ENCODE peak calls at places on chromosomes 12 and 14, in six cellular contexts. K is GM12878, G is body of pancreas, U is IMR-90, V is ovary, H is suprapubic skin. A is an unnamed sample.
A peak's percentile ranks its signal among the peaks of the same experiment; 100 is the strongest.

GRCh38 chr12:9798008-9798619 is 29.2 kb upstream of the KLRF1 start:
- DNase-seq in G (peak; percentile 52), H (no peak), V (no peak), K (peak; percentile 85), U (peak; percentile 56), A (peak; percentile 5)

GRCh38 chr12:123808167-123808566 is 46.1 kb downstream of the DNAH10 start:
- DNase-seq in H (no peak), G (no peak), K (no peak), U (peak; percentile 7), V (no peak), A (no peak)

GRCh38 chr12:104462325-104462724 is 5.6 kb downstream of the CHST11 start:
- DNase-seq in H (no peak), K (no peak), U (no peak), G (no peak), V (no peak), A (no peak)

GRCh38 chr12:51972849-51973273 is 21.4 kb downstream of the ACVR1B start:
- DNase-seq in H (peak; percentile 78), U (peak; percentile 73), V (peak; percentile 46), G (no peak), K (no peak), A (no peak)

GRCh38 chr12:16163891-16164290 is 113.6 kb downstream of the SLC15A5 start:
- DNase-seq in G (no peak), V (no peak), H (no peak), U (no peak), K (no peak), A (no peak)

GRCh38 chr14:95359974-95360826 is 40.5 kb upstream of the CLMN start:
- DNase-seq in G (no peak), V (no peak), U (no peak), K (no peak), H (no peak), A (no peak)

GRCh38 chr12:93279849-93280412 is 97.8 kb upstream of the NUDT4 start:
- DNase-seq in V (no peak), U (peak; percentile 37), H (no peak), K (no peak), G (no peak), A (no peak)

GRCh38 chr12:56751712-56752598 is at the start of gene PRIM1:
- DNase-seq in G (peak; percentile 84), H (peak; percentile 88), V (peak; percentile 80), U (peak; percentile 66), K (peak; percentile 54), A (no peak)

GRCh38 chr14:77804592-77804991 is 4.7 kb downstream of the ADCK1 start:
- DNase-seq in G (no peak), V (no peak), K (no peak), U (no peak), H (no peak), A (no peak)

GRCh38 chr12:89210277-89210676 is 142.0 kb downstream of the DUSP6 start:
- DNase-seq in G (no peak), V (no peak), H (no peak), K (no peak), U (no peak), A (no peak)

GRCh38 chr12:12273291-12273957 is 6.6 kb upstream of the LRP6 start:
- DNase-seq in U (peak; percentile 36), H (no peak), G (no peak), V (no peak), K (no peak), A (no peak)

GRCh38 chr12:29317556-29318363 is 63.2 kb downstream of the ERGIC2 start:
- DNase-seq in G (no peak), V (no peak), H (no peak), U (peak; percentile 30), K (peak; percentile 52), A (no peak)

GRCh38 chr14:97298331-97298730 is 501.1 kb downstream of the VRK1 start:
- DNase-seq in V (no peak), H (no peak), K (no peak), G (no peak), U (no peak), A (no peak)

GRCh38 chr12:49260165-49260564 is 4.7 kb upstream of the TUBA1C start:
- DNase-seq in H (no peak), G (no peak), U (peak; percentile 72), K (no peak), V (no peak), A (no peak)

GRCh38 chr14:51310453-51311074 is 70.5 kb downstream of the TMX1 start:
- DNase-seq in U (peak; percentile 77), G (no peak), K (no peak), H (no peak), V (peak; percentile 47), A (no peak)

GRCh38 chr12:124476011-124476400 is 91.4 kb downstream of the NCOR2 start:
- DNase-seq in H (no peak), V (no peak), G (no peak), K (no peak), U (no peak), A (no peak)

GRCh38 chr12:47383942-47384341 is 304.2 kb upstream of the AMIGO2 start:
- DNase-seq in H (no peak), U (peak; percentile 90), G (no peak), V (no peak), K (no peak), A (no peak)

GRCh38 chr14:102189858-102190257 is 50.2 kb downstream of the WDR20 start:
- DNase-seq in H (no peak), G (no peak), U (no peak), V (no peak), K (no peak), A (no peak)

GRCh38 chr12:6978188-6978986 is 7.7 kb downstream of the EMG1 start:
- DNase-seq in K (no peak), U (no peak), V (no peak), G (no peak), H (no peak), A (no peak)
- TF ChIP-seq CTCF in K (no peak), U (no peak), V (no peak), G (no peak), H (no peak), A (no peak)

GRCh38 chr12:54381136-54381535 is 3.4 kb downstream of the ZNF385A start:
- DNase-seq in K (no peak), G (no peak), U (no peak), V (no peak), H (no peak), A (no peak)

GRCh38 chr12:54385251-54385914 is 850 bp upstream of the ZNF385A start:
- DNase-seq in U (no peak), H (no peak), V (no peak), K (no peak), G (no peak), A (no peak)

GRCh38 chr12:54379401-54380201 is 4.9 kb downstream of the ZNF385A start:
- DNase-seq in V (peak; percentile 93), K (no peak), H (peak; percentile 96), G (peak; percentile 93), U (peak; percentile 73), A (peak; percentile 49)

GRCh38 chr12:54384591-54385041 is at the start of gene ZNF385A:
- DNase-seq in V (no peak), U (no peak), K (no peak), H (no peak), G (no peak), A (no peak)

DNA sequence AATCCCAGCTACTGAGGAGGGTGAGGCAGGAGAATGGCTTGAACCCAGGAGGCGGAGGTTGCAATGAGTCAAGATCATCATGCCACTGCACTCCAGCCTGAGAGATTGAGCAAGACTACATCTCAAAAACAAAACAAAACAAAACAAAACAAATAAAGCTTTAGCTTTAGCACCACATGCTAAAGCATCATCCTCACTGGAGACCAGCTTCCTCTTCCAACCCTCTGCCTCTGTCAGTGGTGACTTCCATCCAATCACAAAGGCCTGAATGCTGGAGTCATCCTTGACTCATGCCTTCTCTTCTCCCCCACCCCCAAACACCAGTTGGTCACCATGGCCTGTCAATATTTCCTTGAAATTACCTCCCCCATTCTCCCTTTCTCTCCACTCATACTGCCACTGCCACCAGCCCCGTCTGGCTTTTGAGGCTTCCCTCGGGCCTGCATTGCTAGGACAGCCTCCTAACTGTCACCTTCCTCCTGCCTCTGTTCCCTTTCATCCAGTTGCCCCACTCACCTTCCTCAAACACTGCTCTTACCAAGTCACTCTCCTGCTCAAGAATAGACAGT is 1.4 kb downstream of the ZNF385A start:
- DNase-seq in H (no peak), U (peak; percentile 96), G (no peak), V (no peak), K (no peak), A (no peak)
- TF ChIP-seq POLR2A in H (no peak), U (no peak), G (no peak), V (no peak), K (no peak), A (no peak)

DNA sequence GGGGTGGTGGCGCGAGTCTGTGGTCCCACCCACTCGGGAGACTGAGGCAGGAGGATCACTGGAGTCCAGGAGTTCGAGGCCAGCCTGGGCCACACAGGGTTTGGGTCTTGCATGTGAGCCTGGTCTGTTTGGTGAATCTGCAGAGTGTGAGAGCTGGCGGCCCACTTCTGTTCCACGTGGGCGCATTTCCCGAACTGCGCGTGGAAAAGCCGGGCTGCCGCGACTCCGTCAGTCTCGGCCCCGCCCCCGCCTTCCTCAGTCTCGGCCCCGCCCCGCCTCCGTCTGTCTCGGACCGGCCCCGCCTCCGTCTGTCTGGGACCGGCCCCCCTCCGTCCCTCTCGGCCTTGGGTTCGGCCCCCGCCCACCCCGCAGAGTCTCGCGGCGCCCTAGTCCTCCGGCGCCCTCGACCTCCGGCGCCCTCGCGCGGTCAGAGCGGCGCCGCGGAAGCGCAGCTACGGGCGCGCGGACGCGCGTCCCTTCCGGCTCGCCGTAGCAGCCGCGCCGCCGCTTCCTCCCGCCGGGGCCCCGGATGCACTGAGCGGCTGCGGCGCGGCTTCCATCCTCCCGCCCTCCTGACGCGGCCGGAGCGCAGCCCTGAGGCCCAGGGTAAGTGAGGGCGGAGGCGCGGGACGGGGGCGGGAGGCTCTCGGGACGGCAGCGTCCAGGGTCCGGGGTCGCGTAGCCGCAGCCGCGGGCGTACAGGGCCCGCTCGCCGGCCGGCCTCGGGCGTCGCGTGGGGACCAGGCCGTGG is at the start of gene EP400:
- DNase-seq in K (peak; percentile 53), H (peak; percentile 98), U (peak; percentile 90), G (peak; percentile 97), V (peak; percentile 97), A (peak; percentile 59)
- TF ChIP-seq CTCF in K (peak; percentile 76), H (peak; percentile 26), U (peak; percentile 76), G (peak; percentile 94), V (no peak), A (peak; percentile 89)

GRCh38 chr12:68846811-68847210 is 38.8 kb downstream of the MDM2 start:
- DNase-seq in H (no peak), K (no peak), U (no peak), G (no peak), V (no peak), A (no peak)
- TF ChIP-seq POLR2A in H (no peak), K (no peak), U (no peak), G (no peak), V (no peak), A (no peak)

GRCh38 chr12:31245822-31246469 is 80.0 kb downstream of the SINHCAF start:
- DNase-seq in H (no peak), K (no peak), G (no peak), V (no peak), U (no peak), A (no peak)
- TF ChIP-seq CTCF in H (no peak), K (peak; percentile 32), G (peak; percentile 38), V (no peak), U (peak; percentile 13), A (no peak)

DNA sequence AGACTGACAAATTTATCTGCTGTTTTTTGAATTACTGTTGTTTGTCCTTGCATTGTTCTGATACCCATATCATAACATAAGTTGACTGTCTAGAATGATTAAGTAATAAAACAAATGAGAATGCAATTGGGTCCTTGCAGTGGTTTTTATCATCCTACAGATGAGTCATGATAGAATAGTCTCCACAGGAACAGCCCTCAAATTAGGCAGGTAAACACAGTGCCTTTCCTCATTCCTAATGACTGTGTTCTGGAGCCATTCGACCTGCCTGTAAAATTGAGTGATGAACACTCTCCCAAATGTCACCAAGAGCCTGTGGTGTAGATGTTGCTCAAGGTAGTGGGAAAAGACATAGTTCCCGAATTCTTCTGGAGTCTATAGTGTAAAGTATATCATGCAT is 12.3 kb downstream of the NKX2-8 start:
- DNase-seq in G (no peak), V (no peak), H (no peak), K (no peak), U (no peak), A (no peak)
- TF ChIP-seq POLR2A in G (no peak), V (no peak), H (no peak), K (no peak), U (no peak), A (no peak)

A was measured in esophagus squamous epithelium.